ENCODE peak calls at places on chromosomes 1 and 21, in eight cellular contexts. A is effector memory CD4-positive, alpha-beta T cell; L is SK-N-SH; T is esophagus squamous epithelium; O is IMR-90; G is heart right ventricle; M is cardiac muscle cell; X is mesenchymal stem cell. V is an unnamed sample. For H3K4me1, the result is how much of the 10 kb centered on the place peaks cover.

GRCh38 chr1:176843352-176844297 is 320.9 kb downstream of the ASTN1 start:
- DNase-seq in A (no peak), L (peak), G (no peak), O (peak), T (no peak), X (peak), M (peak), V (no peak)

GRCh38 chr1:220217383-220217988 is 54.8 kb downstream of the RAB3GAP2 start:
- DNase-seq in G (no peak), X (peak), A (no peak), T (no peak), O (no peak), M (peak), L (no peak), V (no peak)

GRCh38 chr1:183931646-183932271 is 105.8 kb downstream of the COLGALT2 start:
- DNase-seq in X (no peak), L (no peak), T (no peak), M (no peak), O (no peak), A (no peak), G (no peak), V (no peak)

GRCh38 chr1:110647254-110647891 is 27.4 kb downstream of the KCNA3 start:
- DNase-seq in T (no peak), G (no peak), L (no peak), M (no peak), X (peak), A (no peak), O (peak), V (no peak)

GRCh38 chr1:205925730-205926129 is 17.5 kb downstream of the SLC26A9 start:
- DNase-seq in A (no peak), L (no peak), X (peak), G (no peak), O (peak), T (no peak), M (no peak), V (no peak)

GRCh38 chr1:36284517-36284916 is 21.7 kb upstream of the SH3D21 start:
- DNase-seq in O (no peak), A (no peak), L (peak), G (no peak), X (no peak), T (no peak), M (no peak), V (no peak)

GRCh38 chr1:105467549-105467948 is 1588.9 kb upstream of the PRMT6 start:
- DNase-seq in T (no peak), X (no peak), G (no peak), M (no peak), O (no peak), L (no peak), A (no peak), V (no peak)

GRCh38 chr1:100734716-100735115 is 15.2 kb downstream of the VCAM1 start:
- DNase-seq in O (peak), X (peak), G (no peak), M (no peak), L (no peak), A (no peak), T (no peak), V (no peak)

GRCh38 chr21:46324390-46325072 is 575 bp downstream of the PCNT start:
- DNase-seq in M (peak), A (peak), L (peak), X (peak), O (peak), T (peak), G (peak), V (peak)

GRCh38 chr1:1074631-1075147 is 583 bp upstream of the RNF223 start:
- DNase-seq in G (no peak), L (peak), M (no peak), X (no peak), T (no peak), O (no peak), A (no peak), V (no peak)

GRCh38 chr1:153443486-153443885 is 17.0 kb downstream of the S100A7 start:
- DNase-seq in G (no peak), T (no peak), M (no peak), X (no peak), O (no peak), A (no peak), L (no peak), V (no peak)

DNA sequence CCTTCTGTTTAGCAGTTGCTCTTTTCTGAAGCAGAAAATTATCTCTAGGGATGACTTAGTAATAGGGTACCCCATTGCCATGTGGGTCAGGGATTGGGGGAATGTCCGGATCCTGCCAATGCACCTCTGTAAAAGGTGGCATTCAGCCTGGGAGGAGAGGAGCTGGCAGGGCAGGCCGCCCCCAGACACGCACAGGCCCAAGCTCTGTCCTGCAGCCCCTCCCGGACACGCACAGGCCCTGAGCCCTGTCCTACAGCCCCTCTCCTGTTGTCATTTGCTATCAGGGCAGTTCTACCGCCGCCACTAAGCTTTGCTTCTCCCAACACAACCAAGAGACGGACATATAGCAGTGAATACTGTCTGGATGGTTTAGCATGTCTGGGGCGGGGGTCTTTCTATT is 219.1 kb downstream of the SDCCAG8 start:
- DNase-seq in T (no peak), G (no peak), A (no peak), M (no peak), X (no peak), O (no peak), L (no peak), V (no peak)
- H3K4me1 ChIP-seq in T (under half), G (under half), A (under half), M (under half), X (under half), O (under half), L (under half), V (under half)

GRCh38 chr21:39108291-39109162 is 74.7 kb downstream of the PSMG1 start:
- DNase-seq in L (no peak), A (no peak), O (no peak), X (no peak), T (no peak), M (no peak), G (no peak), V (no peak)
- H3K4me1 ChIP-seq in L (under half), A (under half), O (under half), X (under half), T (under half), M (under half), G (under half), V (under half)

GRCh38 chr1:224507771-224508523 is 73.3 kb upstream of the WDR26 start:
- DNase-seq in T (no peak), G (no peak), L (no peak), M (no peak), A (no peak), X (no peak), O (no peak), V (no peak)
- H3K4me1 ChIP-seq in T (half or more), G (under half), L (under half), M (under half), A (under half), X (under half), O (under half), V (under half)

DNA sequence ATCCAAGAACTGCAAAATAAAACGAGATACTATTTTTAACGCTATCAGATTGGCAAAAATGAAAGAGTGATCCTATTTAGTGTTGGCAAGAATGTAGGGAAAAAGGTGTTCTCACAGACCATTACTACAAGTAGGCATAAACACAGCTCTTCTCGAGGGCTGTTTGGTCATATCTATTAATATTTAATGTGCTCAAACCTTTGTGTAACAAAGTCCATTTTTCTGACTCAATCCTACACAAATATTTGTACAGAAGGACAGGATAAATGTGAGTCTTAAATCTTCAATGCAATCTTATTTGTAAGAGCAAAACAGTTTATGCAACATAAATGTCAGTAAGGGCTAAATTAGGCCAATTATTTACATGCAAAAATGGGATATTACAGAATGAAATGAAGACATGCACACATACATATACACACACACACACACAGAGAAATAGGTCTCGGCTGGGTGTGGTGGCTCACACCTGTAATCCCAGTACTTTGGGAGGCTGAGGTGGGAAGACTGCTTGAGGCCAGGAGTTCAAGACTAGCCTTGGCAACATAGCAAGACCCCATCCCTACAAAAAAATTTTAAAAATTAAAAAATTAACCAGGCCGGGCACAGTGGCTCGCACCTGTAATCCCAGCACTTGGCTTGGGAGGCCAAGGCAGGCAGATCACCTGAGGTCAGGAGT is 17.7 kb downstream of the DHCR24 start:
- DNase-seq in X (no peak), A (no peak), G (no peak), L (no peak), M (no peak), T (no peak), O (no peak), V (no peak)
- H3K4me1 ChIP-seq in X (under half), A (under half), G (under half), L (under half), M (under half), T (under half), O (under half), V (under half)

GRCh38 chr1:86846166-86846647 is 67.7 kb downstream of the SELENOF start:
- DNase-seq in T (no peak), A (no peak), G (no peak), O (peak), L (peak), M (no peak), X (peak), V (no peak)

GRCh38 chr1:86852289-86852688 is 61.6 kb downstream of the SELENOF start:
- DNase-seq in T (no peak), M (no peak), A (no peak), L (no peak), O (no peak), G (no peak), X (no peak), V (no peak)

GRCh38 chr1:86852737-86853408 is 61.1 kb downstream of the SELENOF start:
- DNase-seq in A (no peak), O (no peak), G (no peak), L (no peak), X (no peak), T (no peak), M (no peak), V (no peak)

GRCh38 chr1:86848654-86849053 is 65.3 kb downstream of the SELENOF start:
- DNase-seq in L (no peak), X (no peak), G (no peak), M (no peak), A (no peak), T (no peak), O (no peak), V (no peak)

DNA sequence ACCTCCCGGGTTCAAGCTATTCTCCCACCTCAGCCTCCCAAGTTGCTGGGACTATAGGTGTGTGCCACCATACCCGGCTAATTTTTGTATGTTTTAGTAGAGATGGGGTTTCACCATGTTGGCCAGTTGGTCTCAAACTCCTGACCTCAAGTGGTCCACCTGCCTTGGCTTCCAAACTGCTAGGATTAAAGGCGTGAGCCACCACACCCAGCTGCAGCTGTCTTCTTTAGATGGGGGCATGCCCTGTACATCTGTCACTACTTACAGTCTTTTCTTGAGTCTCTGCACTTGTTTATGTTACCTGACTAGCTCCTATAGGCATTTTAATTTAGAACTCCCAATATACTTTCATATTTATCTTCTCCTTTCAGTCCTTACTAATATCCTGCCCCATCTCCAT is 64.2 kb downstream of the SELENOF start:
- DNase-seq in O (no peak), A (no peak), X (no peak), G (no peak), T (no peak), M (no peak), L (no peak), V (no peak)
- H3K4me1 ChIP-seq in O (under half), A (under half), X (under half), G (under half), T (under half), M (under half), L (under half), V (under half)

GRCh38 chr1:243477676-243478075 is 221.8 kb downstream of the SDCCAG8 start:
- DNase-seq in X (no peak), A (no peak), L (no peak), O (no peak), T (no peak), M (no peak), G (no peak), V (no peak)

GRCh38 chr1:243474384-243474851 is 218.6 kb downstream of the SDCCAG8 start:
- DNase-seq in T (no peak), X (no peak), M (no peak), A (no peak), O (no peak), G (no peak), L (no peak), V (no peak)

GRCh38 chr1:243471754-243472725 is 216.2 kb downstream of the SDCCAG8 start:
- DNase-seq in O (peak), A (no peak), X (no peak), M (no peak), T (no peak), L (no peak), G (no peak), V (no peak)

GRCh38 chr1:243473281-243474210 is 217.7 kb downstream of the SDCCAG8 start:
- DNase-seq in X (peak), L (no peak), M (no peak), T (no peak), O (peak), G (no peak), A (no peak), V (no peak)

DNA sequence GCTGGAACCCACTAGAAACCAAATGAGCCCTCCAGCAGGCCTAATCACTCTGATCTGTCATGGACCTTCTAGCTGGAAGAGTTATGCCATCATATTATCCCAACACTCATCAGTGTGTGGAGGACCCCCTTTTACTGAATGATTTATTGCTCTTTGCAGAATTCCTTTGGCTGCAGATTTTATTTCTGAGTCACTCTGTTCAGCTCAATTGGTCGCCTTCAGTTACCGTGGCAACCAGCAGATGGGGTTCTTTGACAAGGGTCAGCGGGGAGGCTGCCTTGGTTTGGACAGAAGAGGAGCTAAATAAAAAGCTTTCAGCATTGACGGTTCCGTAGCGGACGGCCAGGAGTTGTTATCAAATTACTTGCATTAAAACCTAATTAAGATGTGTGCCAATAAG is 220.1 kb downstream of the SDCCAG8 start:
- DNase-seq in A (no peak), X (peak), M (peak), T (no peak), O (peak), L (no peak), G (no peak), V (no peak)
- H3K4me1 ChIP-seq in A (under half), X (under half), M (under half), T (under half), O (under half), L (under half), G (under half), V (under half)

GRCh38 chr1:43533615-43534014 is 2.9 kb downstream of the PTPRF start:
- DNase-seq in G (no peak), T (no peak), M (no peak), A (no peak), O (no peak), X (no peak), L (no peak), V (no peak)

GRCh38 chr1:43534256-43534655 is 3.6 kb downstream of the PTPRF start:
- DNase-seq in X (no peak), L (no peak), T (no peak), G (no peak), A (no peak), M (no peak), O (no peak), V (no peak)

GRCh38 chr1:43531453-43531905 is 796 bp downstream of the PTPRF start:
- DNase-seq in X (peak), A (no peak), G (no peak), O (no peak), M (peak), T (no peak), L (peak), V (no peak)

GRCh38 chr1:43531906-43532584 is 1.4 kb downstream of the PTPRF start:
- DNase-seq in G (no peak), L (peak), X (no peak), T (no peak), A (no peak), M (no peak), O (no peak), V (no peak)

DNA sequence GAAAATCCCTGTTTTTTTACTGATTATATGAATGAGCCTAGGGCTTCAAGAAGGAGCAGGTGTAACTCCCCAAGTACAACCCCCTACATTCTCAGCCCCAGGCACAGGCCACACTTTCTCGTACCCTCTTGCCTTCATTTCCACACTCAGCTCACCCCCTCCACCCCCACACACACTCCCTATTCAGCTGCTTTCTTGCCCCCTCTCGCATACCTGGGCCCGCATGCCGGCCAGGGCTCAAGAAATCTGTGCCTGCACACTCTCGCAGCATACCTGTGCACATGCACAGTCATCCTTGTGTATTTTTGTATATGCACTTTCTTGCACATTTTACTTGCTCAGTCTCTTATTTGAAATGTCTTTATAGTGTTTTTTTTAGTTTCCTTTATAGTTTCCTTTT is 2.0 kb downstream of the PTPRF start:
- DNase-seq in T (no peak), X (no peak), M (no peak), A (no peak), O (no peak), G (no peak), L (no peak), V (no peak)
- H3K4me1 ChIP-seq in T (half or more), X (under half), M (under half), A (under half), O (under half), G (under half), L (under half), V (under half)

DNA sequence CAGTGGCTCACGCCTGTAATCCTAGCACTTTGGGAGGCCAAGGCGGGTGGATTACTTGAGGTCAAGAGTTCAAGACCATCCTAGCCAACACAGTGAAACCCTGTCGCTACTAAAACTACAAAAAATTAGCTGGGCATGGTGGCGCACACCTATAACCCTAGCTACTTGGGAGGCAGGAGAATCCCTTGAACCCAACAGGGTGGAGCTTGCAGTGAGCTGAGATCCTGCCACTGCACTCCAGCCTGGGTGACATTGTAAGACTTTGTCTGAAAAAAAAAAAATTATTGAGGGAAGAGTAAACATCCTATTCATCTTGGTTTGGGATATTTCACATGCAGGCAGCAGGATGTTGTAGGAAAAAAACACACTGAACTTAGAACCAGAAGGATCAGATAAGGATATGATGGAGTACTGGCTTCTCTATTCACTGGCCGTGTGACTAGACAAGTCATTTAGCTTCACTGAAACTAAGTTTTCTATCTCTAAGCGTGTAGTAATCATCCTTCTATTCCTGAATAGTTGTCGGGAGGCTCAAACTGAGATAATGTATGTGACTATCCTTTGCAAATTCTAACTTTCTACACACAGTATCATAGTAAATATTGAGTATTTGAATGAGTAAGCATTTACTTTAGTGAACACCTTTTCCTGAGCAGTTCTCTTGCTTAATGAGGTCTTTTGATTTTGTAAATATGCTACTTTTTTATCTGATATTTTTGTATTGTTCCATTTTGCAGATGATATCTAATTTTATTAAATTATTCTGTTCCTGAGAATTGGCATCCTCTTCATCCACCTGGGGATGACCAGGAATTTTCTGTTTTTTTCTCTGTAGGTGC is 18.1 kb downstream of the CAP1 start:
- DNase-seq in L (no peak), M (no peak), O (no peak), A (no peak), T (no peak), G (no peak), X (peak), V (no peak)
- H3K4me1 ChIP-seq in L (under half), M (under half), O (under half), A (half or more), T (under half), G (half or more), X (under half), V (under half)